ENCODE peak calls at places on chromosomes 6 and 20, in eight cellular contexts. R, C, T, U, A, B, M and V are unnamed samples.

GRCh38 chr20:5000263-5001173 is 792 bp downstream of the SLC23A2 start:
- DNase-seq in A (peak), R (peak), M (peak), B (no peak), T (no peak), C (no peak), U (no peak), V (no peak)

GRCh38 chr6:100965069-100965468 is 83.9 kb upstream of the ASCC3 start:
- DNase-seq in M (no peak), T (no peak), C (no peak), U (no peak), R (no peak), A (no peak), B (no peak), V (no peak)

GRCh38 chr6:139588076-139588639 is 213.7 kb upstream of the CITED2 start:
- DNase-seq in B (peak), C (no peak), A (peak), T (no peak), U (no peak), R (peak), M (peak), V (peak)

GRCh38 chr6:16922282-16922681 is 161.0 kb upstream of the ATXN1 start:
- DNase-seq in U (no peak), R (no peak), B (no peak), A (no peak), T (no peak), C (no peak), M (no peak), V (no peak)

GRCh38 chr6:53244532-53244931 is 95.9 kb upstream of the GCM1 start:
- DNase-seq in T (no peak), M (no peak), A (no peak), C (no peak), R (no peak), B (no peak), U (no peak), V (no peak)

GRCh38 chr6:162377735-162378134 is 349.8 kb downstream of the PRKN start:
- DNase-seq in M (no peak), T (no peak), U (no peak), B (no peak), C (no peak), A (no peak), R (no peak), V (no peak)

GRCh38 chr6:71388846-71389543 is 100.4 kb downstream of the OGFRL1 start:
- DNase-seq in R (no peak), T (no peak), M (no peak), A (no peak), B (no peak), U (no peak), C (no peak), V (no peak)

GRCh38 chr6:144477396-144477795 is 192.3 kb downstream of the UTRN start:
- DNase-seq in A (no peak), T (no peak), U (no peak), M (no peak), R (no peak), C (no peak), B (no peak), V (no peak)

GRCh38 chr6:21478411-21478810 is 115.1 kb upstream of the SOX4 start:
- DNase-seq in C (no peak), U (no peak), B (no peak), M (no peak), A (no peak), R (no peak), T (no peak), V (no peak)

GRCh38 chr6:114569643-114570042 is 226.8 kb upstream of the HS3ST5 start:
- DNase-seq in A (no peak), M (no peak), B (no peak), R (no peak), C (no peak), U (no peak), T (no peak), V (no peak)

GRCh38 chr6:110877154-110877564 is 2.6 kb downstream of the AMD1 start:
- DNase-seq in C (no peak), R (no peak), U (no peak), M (no peak), B (no peak), T (no peak), A (no peak), V (no peak)

GRCh38 chr6:2028457-2029038 is 216.9 kb downstream of the GMDS start:
- DNase-seq in R (peak), U (peak), B (no peak), A (no peak), T (no peak), M (peak), C (no peak), V (no peak)

GRCh38 chr6:142331601-142332000 is 29.8 kb downstream of the ADGRG6 start:
- DNase-seq in R (no peak), C (no peak), U (no peak), M (no peak), A (no peak), B (peak), T (no peak), V (no peak)

GRCh38 chr6:84371681-84372080 is 144.2 kb upstream of the CEP162 start:
- DNase-seq in M (no peak), B (no peak), T (no peak), U (no peak), A (no peak), R (no peak), C (no peak), V (no peak)

GRCh38 chr6:50829898-50830439 is 11.3 kb downstream of the TFAP2B start:
- DNase-seq in T (no peak), C (no peak), R (no peak), U (no peak), A (no peak), M (no peak), B (no peak), V (no peak)

GRCh38 chr6:27726620-27727023 is 185.6 kb downstream of the OR2B2 start:
- DNase-seq in A (no peak), M (no peak), C (no peak), T (no peak), B (peak), R (no peak), U (no peak), V (no peak)

GRCh38 chr6:80607814-80608391 is 501.4 kb downstream of the BCKDHB start:
- DNase-seq in R (peak), M (no peak), B (peak), U (peak), C (no peak), A (no peak), T (no peak), V (no peak)

GRCh38 chr6:14571728-14572127 is 454.2 kb downstream of the CD83 start:
- DNase-seq in M (no peak), A (no peak), U (no peak), B (no peak), T (no peak), R (no peak), C (no peak), V (no peak)

GRCh38 chr20:41006126-41006935 is 22.3 kb upstream of the TOP1 start:
- DNase-seq in B (no peak), C (no peak), T (no peak), U (no peak), R (no peak), M (no peak), A (no peak), V (no peak)

GRCh38 chr6:143731789-143732188 is 54.0 kb downstream of the PHACTR2 start:
- DNase-seq in A (no peak), U (no peak), B (no peak), M (no peak), R (no peak), C (no peak), T (no peak), V (no peak)

GRCh38 chr6:24547243-24547642 is 52.5 kb downstream of the ALDH5A1 start:
- DNase-seq in T (no peak), C (no peak), A (peak), B (peak), U (no peak), M (no peak), R (no peak), V (no peak)

GRCh38 chr20:18524646-18525045 is 16.9 kb downstream of the SEC23B start:
- DNase-seq in B (peak), T (no peak), M (no peak), C (no peak), U (no peak), A (no peak), R (no peak), V (no peak)

GRCh38 chr20:3935956-3936340 is 46.8 kb downstream of the PANK2 start:
- DNase-seq in A (no peak), M (no peak), B (no peak), T (no peak), R (no peak), C (no peak), U (no peak), V (no peak)

GRCh38 chr6:73393278-73393677 is 1.4 kb upstream of the DDX43 start:
- DNase-seq in T (no peak), C (no peak), M (no peak), B (no peak), R (no peak), U (no peak), A (no peak), V (no peak)

GRCh38 chr6:37819802-37820712 is 530 bp downstream of the ZFAND3 start:
- DNase-seq in M (peak), R (peak), A (peak), C (peak), B (peak), T (no peak), U (peak), V (peak)

GRCh38 chr6:139891471-139891870 is 517.0 kb upstream of the CITED2 start:
- DNase-seq in T (no peak), U (no peak), B (peak), M (no peak), R (no peak), A (no peak), C (no peak), V (no peak)

GRCh38 chr6:69622230-69622629 is 174.6 kb downstream of the LMBRD1 start:
- DNase-seq in T (no peak), B (no peak), M (peak), A (no peak), U (no peak), R (no peak), C (no peak), V (no peak)

GRCh38 chr6:29736563-29736962 is 13.3 kb downstream of the HLA-F start:
- DNase-seq in B (no peak), U (no peak), C (no peak), A (no peak), M (no peak), T (no peak), R (no peak), V (no peak)

GRCh38 chr6:4564746-4565145 is 211.5 kb upstream of the CDYL start:
- DNase-seq in T (no peak), M (peak), B (no peak), C (no peak), U (no peak), A (no peak), R (no peak), V (no peak)

GRCh38 chr20:59135093-59135492 is 28.5 kb upstream of the ZNF831 start:
- DNase-seq in M (no peak), C (no peak), R (no peak), T (no peak), A (no peak), U (no peak), B (peak), V (no peak)

GRCh38 chr20:13054011-13054410 is 45.2 kb downstream of the SPTLC3 start:
- DNase-seq in U (no peak), M (no peak), C (no peak), A (no peak), R (no peak), B (no peak), T (no peak), V (no peak)

GRCh38 chr20:53623454-53624206 is 30.0 kb upstream of the ZNF217 start:
- DNase-seq in M (no peak), U (peak), R (peak), B (peak), T (no peak), C (no peak), A (peak), V (no peak)

GRCh38 chr6:43628392-43629103 is 516 bp downstream of the GTPBP2 start:
- DNase-seq in R (peak), B (peak), A (peak), M (peak), T (no peak), C (peak), U (peak), V (no peak)

GRCh38 chr20:56463428-56463827 is 5.0 kb upstream of the RTF2 start:
- DNase-seq in M (no peak), C (no peak), A (no peak), R (no peak), B (no peak), U (peak), T (no peak), V (no peak)

GRCh38 chr6:106334646-106335448 is 9.3 kb upstream of the ATG5 start:
- DNase-seq in R (peak), C (peak), T (no peak), B (peak), U (peak), M (peak), A (peak), V (peak)

GRCh38 chr20:1062334-1063015 is 55.9 kb upstream of the PSMF1 start:
- DNase-seq in A (no peak), M (peak), U (no peak), B (peak), R (no peak), T (no peak), C (no peak), V (no peak)

GRCh38 chr6:165321555-165322145 is 12.2 kb upstream of the C6orf118 start:
- DNase-seq in R (no peak), T (no peak), C (no peak), M (no peak), B (no peak), U (no peak), A (no peak), V (no peak)

GRCh38 chr6:52507557-52508260 is 69.2 kb downstream of the TRAM2 start:
- DNase-seq in A (no peak), R (no peak), M (no peak), T (no peak), B (peak), C (no peak), U (no peak), V (no peak)

GRCh38 chr20:1322511-1323245 is 6.3 kb downstream of the SDCBP2 start:
- DNase-seq in U (no peak), A (no peak), C (no peak), T (no peak), M (no peak), B (peak), R (peak), V (no peak)